ENCODE peak calls at places on chromosomes 16 and 17, in seven cellular contexts. P is non-pigmented ciliary epithelial cell; A is GM04504; C is NCI-H69; I is neuronal stem cell; G is NCI-H460; Z is activated naive CD8-positive, alpha-beta T cell treated with anti-CD3 and anti-CD28 coated beads for 36 hours. B is an unnamed sample.

GRCh38 chr17:64024781-64025731 is 4.6 kb upstream of the ICAM2 start:
- DNase-seq in P (no peak), C (no peak), I (no peak), G (no peak), Z (peak), A (no peak), B (no peak)

GRCh38 chr17:40510328-40510648 is 8.9 kb upstream of the TNS4 start:
- DNase-seq in P (no peak), G (no peak), I (no peak), C (peak), Z (no peak), A (no peak), B (no peak)

GRCh38 chr17:50444841-50445715 is 19.1 kb downstream of the ACSF2 start:
- DNase-seq in C (no peak), G (no peak), A (no peak), I (no peak), Z (no peak), P (no peak), B (no peak)

GRCh38 chr17:27157898-27158297 is 136.0 kb upstream of the WSB1 start:
- DNase-seq in A (no peak), Z (no peak), C (no peak), G (no peak), I (no peak), P (no peak), B (no peak)

GRCh38 chr16:75029854-75030253 is 31.0 kb downstream of the ZNRF1 start:
- DNase-seq in A (no peak), G (no peak), Z (no peak), C (no peak), P (no peak), I (no peak), B (no peak)

GRCh38 chr16:17403859-17404545 is 66.8 kb downstream of the XYLT1 start:
- DNase-seq in P (no peak), I (no peak), A (no peak), Z (no peak), C (no peak), G (no peak), B (no peak)

GRCh38 chr16:84788968-84789371 is 30.8 kb upstream of the CRISPLD2 start:
- DNase-seq in P (peak), I (no peak), C (no peak), A (peak), G (no peak), Z (no peak), B (no peak)

GRCh38 chr17:80546267-80546666 is 1.6 kb downstream of the RPTOR start:
- DNase-seq in I (no peak), G (no peak), Z (no peak), C (no peak), A (no peak), P (no peak), B (no peak)

GRCh38 chr17:80036715-80037477 is 454 bp downstream of the CCDC40 start:
- DNase-seq in P (no peak), A (no peak), C (peak), Z (peak), G (no peak), I (peak), B (peak)

GRCh38 chr16:84925092-84925772 is 86.1 kb downstream of the ZDHHC7 start:
- DNase-seq in C (peak), A (no peak), P (no peak), G (peak), Z (peak), I (no peak), B (peak)

GRCh38 chr17:18043491-18043890 is 4.3 kb downstream of the GID4 start:
- DNase-seq in A (no peak), Z (no peak), P (no peak), G (no peak), I (no peak), C (peak), B (no peak)

GRCh38 chr17:2122641-2123302 is 67.9 kb downstream of the HIC1 start:
- DNase-seq in G (no peak), P (no peak), A (no peak), I (no peak), Z (no peak), C (peak), B (no peak)

GRCh38 chr17:67359960-67360817 is 6.2 kb downstream of the PSMD12 start:
- DNase-seq in G (no peak), Z (peak), I (no peak), A (no peak), P (no peak), C (peak), B (peak)

GRCh38 chr16:11087691-11088431 is 143.5 kb downstream of the CLEC16A start:
- DNase-seq in C (no peak), G (no peak), I (no peak), A (no peak), P (no peak), Z (no peak), B (no peak)

GRCh38 chr16:31537362-31537921 is 9.7 kb downstream of the AHSP start:
- DNase-seq in Z (no peak), I (no peak), A (no peak), G (no peak), C (peak), P (no peak), B (no peak)

GRCh38 chr17:46044286-46044928 is 45.4 kb downstream of the STH start:
- DNase-seq in P (peak), Z (no peak), C (peak), A (peak), I (peak), G (peak), B (peak)

GRCh38 chr17:57577751-57578607 is 167.1 kb downstream of the CCDC182 start:
- DNase-seq in A (no peak), P (peak), G (peak), Z (no peak), I (peak), C (peak), B (no peak)

GRCh38 chr17:76408037-76408849 is 23.8 kb downstream of the SPHK1 start:
- DNase-seq in Z (peak), I (peak), G (peak), A (no peak), P (no peak), C (peak), B (peak)

GRCh38 chr16:65667013-65667578 is 545.2 kb upstream of the CDH11 start:
- DNase-seq in Z (no peak), A (peak), C (no peak), I (no peak), G (peak), P (no peak), B (no peak)

GRCh38 chr17:18191967-18192366 is 8.3 kb downstream of the ALKBH5 start:
- DNase-seq in A (no peak), Z (no peak), G (no peak), I (no peak), P (no peak), C (no peak), B (no peak)

GRCh38 chr16:87828071-87828971 is 41.0 kb downstream of the SLC7A5 start:
- DNase-seq in C (peak), Z (no peak), P (no peak), A (no peak), I (no peak), G (no peak), B (peak)

GRCh38 chr17:61717352-61717751 is 126.3 kb upstream of the NACA2 start:
- DNase-seq in I (no peak), C (no peak), P (no peak), A (no peak), Z (no peak), G (no peak), B (no peak)

B was measured in DND-41.